ENCODE peak calls at places on chromosome 17, in six cellular contexts. I is neural progenitor cell, Z is suprapubic skin, J is RWPE1, E is prostate gland, N is IMR-90. A is an unnamed sample.

GRCh38 chr17:82023447-82024241 is 539 bp downstream of the LRRC45 start:
- DNase-seq in Z (no peak), E (no peak), I (no peak), J (no peak), N (peak), A (no peak)

GRCh38 chr17:36544049-36544319 is 735 bp upstream of the GGNBP2 start:
- DNase-seq in E (peak), J (peak), N (peak), Z (no peak), I (peak), A (no peak)

GRCh38 chr17:44222112-44222869 is 2.8 kb upstream of the UBTF start:
- DNase-seq in N (peak), J (peak), I (peak), Z (peak), E (peak), A (peak)

GRCh38 chr17:78680436-78680835 is 101.6 kb downstream of the CYTH1 start:
- DNase-seq in J (peak), Z (no peak), E (no peak), N (no peak), I (no peak), A (no peak)

GRCh38 chr17:81341347-81342061 is 46.4 kb upstream of the SLC38A10 start:
- DNase-seq in N (no peak), E (no peak), I (peak), J (no peak), Z (no peak), A (no peak)

GRCh38 chr17:73393962-73394361 is 82.2 kb upstream of the CDC42EP4 start:
- DNase-seq in J (peak), Z (no peak), E (no peak), N (peak), I (no peak), A (no peak)

GRCh38 chr17:33328129-33328528 is 35.0 kb upstream of the ASIC2 start:
- DNase-seq in N (peak), Z (no peak), I (peak), E (no peak), J (peak), A (no peak)

GRCh38 chr17:4175921-4176802 is 33.2 kb downstream of the CYB5D2 start:
- DNase-seq in Z (no peak), I (no peak), N (peak), E (no peak), J (no peak), A (no peak)

GRCh38 chr17:3025421-3026124 is 37.8 kb downstream of the OR1D5 start:
- DNase-seq in I (no peak), J (no peak), N (no peak), Z (peak), E (no peak), A (no peak)

GRCh38 chr17:13599808-13600398 is 1.8 kb downstream of the HS3ST3A1 start:
- DNase-seq in E (no peak), J (no peak), Z (no peak), N (peak), I (no peak), A (no peak)

GRCh38 chr17:20184977-20185619 is 175.9 kb downstream of the SPECC1 start:
- DNase-seq in J (no peak), E (no peak), Z (no peak), N (no peak), I (no peak), A (no peak)

GRCh38 chr17:44558349-44559287 is 1.3 kb downstream of the FZD2 start:
- DNase-seq in I (peak), Z (no peak), E (no peak), N (peak), J (no peak), A (no peak)

GRCh38 chr17:42411321-42411820 is 11.7 kb downstream of the CAVIN1 start:
- DNase-seq in J (no peak), I (no peak), N (no peak), E (no peak), Z (no peak), A (no peak)

GRCh38 chr17:65388911-65389310 is 172.5 kb downstream of the AXIN2 start:
- DNase-seq in Z (no peak), N (no peak), J (no peak), E (no peak), I (no peak), A (no peak)

GRCh38 chr17:77409282-77410161 is 268.8 kb downstream of the SEC14L1 start:
- DNase-seq in I (peak), E (peak), N (peak), J (peak), Z (no peak), A (peak)

GRCh38 chr17:67359960-67360817 is 6.2 kb downstream of the PSMD12 start:
- DNase-seq in E (no peak), N (peak), Z (no peak), I (peak), J (no peak), A (no peak)

GRCh38 chr17:40373324-40373723 is 8.8 kb upstream of the GJD3 start:
- DNase-seq in J (no peak), I (no peak), N (peak), E (no peak), Z (no peak), A (no peak)

GRCh38 chr17:57557793-57558681 is 187.1 kb downstream of the CCDC182 start:
- DNase-seq in J (peak), N (peak), E (no peak), Z (no peak), I (no peak), A (no peak)

GRCh38 chr17:35119370-35120185 is at the start of gene RAD51D:
- DNase-seq in J (peak), Z (peak), N (peak), I (peak), E (peak), A (peak)

GRCh38 chr17:30720013-30720471 is 104.5 kb downstream of the CRLF3 start:
- DNase-seq in E (no peak), I (no peak), N (no peak), J (no peak), Z (no peak), A (peak)

GRCh38 chr17:4073983-4074830 is 68.6 kb downstream of the ZZEF1 start:
- DNase-seq in J (no peak), Z (no peak), I (no peak), N (no peak), E (no peak), A (peak)

GRCh38 chr17:48727415-48728175 is 955 bp downstream of the HOXB13 start:
- DNase-seq in I (no peak), J (no peak), E (no peak), N (no peak), Z (peak), A (peak)

GRCh38 chr17:28665994-28666393 is 4.0 kb downstream of the SUPT6H start:
- DNase-seq in I (no peak), J (no peak), N (no peak), Z (no peak), E (no peak), A (no peak)

GRCh38 chr17:79552405-79552804 is 58.4 kb downstream of the RBFOX3 start:
- DNase-seq in Z (no peak), E (no peak), N (no peak), I (no peak), J (no peak), A (no peak)

GRCh38 chr17:68840073-68840472 is 115.1 kb downstream of the ABCA8 start:
- DNase-seq in Z (no peak), I (no peak), J (no peak), N (no peak), E (no peak), A (no peak)

GRCh38 chr17:56593073-56593740 is at the start of gene NOG:
- DNase-seq in N (peak), E (peak), Z (no peak), I (peak), J (peak), A (peak)

GRCh38 chr17:47267354-47267828 is 13.8 kb downstream of the ITGB3 start:
- DNase-seq in I (no peak), N (peak), J (no peak), E (no peak), Z (no peak), A (no peak)

GRCh38 chr17:41455236-41455635 is 11.9 kb downstream of the KRT32 start:
- DNase-seq in I (no peak), E (no peak), J (no peak), Z (no peak), N (no peak), A (no peak)

GRCh38 chr17:76088041-76088867 is 9.3 kb downstream of the ZACN start:
- DNase-seq in E (no peak), Z (no peak), J (no peak), N (no peak), I (peak), A (no peak)
- TF ChIP-seq CTCF in E (no peak), Z (no peak), J (no peak), N (no peak), I (peak), A (no peak)

GRCh38 chr17:7855643-7856080 is 796 bp downstream of the TMEM88 start:
- DNase-seq in J (no peak), N (no peak), I (no peak), E (no peak), Z (peak), A (no peak)
- H3K27ac ChIP-seq in J (peak), N (peak), I (no peak), E (peak), Z (peak), A (peak)

GRCh38 chr17:7108981-7109380 is 5.6 kb downstream of the ASGR2 start:
- DNase-seq in J (no peak), Z (no peak), E (no peak), N (no peak), I (no peak), A (no peak)

GRCh38 chr17:7109461-7110322 is 4.9 kb downstream of the ASGR2 start:
- DNase-seq in J (no peak), I (no peak), Z (no peak), N (no peak), E (no peak), A (no peak)

GRCh38 chr17:7107012-7107754 is 7.4 kb downstream of the ASGR2 start:
- DNase-seq in E (no peak), N (no peak), J (no peak), I (no peak), Z (no peak), A (no peak)

GRCh38 chr17:7108560-7108925 is 6.1 kb downstream of the ASGR2 start:
- DNase-seq in I (no peak), N (no peak), Z (no peak), E (no peak), J (no peak), A (no peak)

DNA sequence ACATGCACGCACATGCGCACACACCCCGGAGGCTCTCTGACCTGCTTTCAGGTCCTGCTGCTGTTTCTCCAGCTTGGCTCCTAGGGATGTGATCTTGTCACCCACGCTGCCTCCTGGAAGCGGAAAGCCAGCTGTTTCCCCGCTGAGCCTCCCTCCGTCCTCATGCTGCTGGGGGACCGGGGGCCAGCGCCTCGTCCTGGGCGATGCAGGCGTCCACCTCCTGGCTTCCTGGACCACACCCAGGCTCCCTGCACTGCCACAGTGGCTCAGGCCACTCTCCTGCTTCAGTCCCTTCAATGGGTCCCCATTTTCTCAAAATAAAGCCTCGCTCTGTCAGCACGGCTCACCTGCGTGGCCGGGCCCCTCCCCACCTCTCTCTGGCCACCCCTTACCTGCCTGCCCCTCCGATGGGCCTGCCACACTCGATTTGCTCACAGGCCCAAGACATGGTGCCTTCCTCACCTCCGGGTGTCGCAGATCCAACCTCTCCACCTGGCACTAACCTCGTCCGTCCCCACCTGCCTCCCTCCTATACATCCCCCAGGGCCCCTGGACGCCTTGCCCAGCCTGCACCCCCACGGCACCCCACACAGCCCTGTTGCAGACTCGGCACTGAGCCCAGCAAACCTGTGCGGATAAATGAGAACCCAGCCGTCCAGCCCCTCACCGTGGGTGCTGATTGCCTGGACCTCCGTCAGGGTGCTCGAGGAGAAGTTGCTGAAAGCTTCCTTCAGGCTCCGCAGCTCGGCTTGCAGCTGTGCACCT is 6.6 kb downstream of the ASGR2 start:
- DNase-seq in N (no peak), Z (no peak), J (no peak), I (no peak), E (no peak), A (no peak)
- TF ChIP-seq CTCF in N (no peak), Z (no peak), J (no peak), I (no peak), E (no peak), A (no peak)

GRCh38 chr17:1125775-1126120 is 54.0 kb downstream of the ABR start:
- DNase-seq in J (no peak), I (no peak), E (no peak), Z (no peak), N (no peak), A (no peak)

GRCh38 chr17:1124896-1125774 is 54.6 kb downstream of the ABR start:
- DNase-seq in N (no peak), I (no peak), E (no peak), Z (no peak), J (no peak), A (no peak)

GRCh38 chr17:1123397-1124237 is 56.2 kb downstream of the ABR start:
- DNase-seq in N (no peak), Z (no peak), J (no peak), I (peak), E (no peak), A (no peak)

GRCh38 chr17:1122681-1123396 is 56.9 kb downstream of the ABR start:
- DNase-seq in E (peak), N (peak), I (peak), J (peak), Z (peak), A (peak)

GRCh38 chr17:1124238-1124699 is 55.5 kb downstream of the ABR start:
- DNase-seq in E (no peak), I (no peak), N (no peak), J (no peak), Z (no peak), A (no peak)
- H3K27ac ChIP-seq in E (no peak), I (no peak), N (no peak), J (no peak), Z (no peak), A (no peak)

GRCh38 chr17:10121971-10122707 is 76.3 kb downstream of the GAS7 start:
- DNase-seq in Z (no peak), J (no peak), I (no peak), E (no peak), N (peak), A (no peak)
- TF ChIP-seq CTCF in Z (no peak), J (no peak), I (no peak), E (no peak), N (no peak), A (no peak)